ENCODE peak calls at places on chromosomes 5 and 9, in ten cellular contexts. B is putamen, Q is MV-4-11, N is AG04449, R is NCI-H774, V is GM12891, J is NCI-H510A, X is kidney, H is IMR-90, E is upper lobe of right lung. F is an unnamed sample.

GRCh38 chr9:110579763-110580255 is 268 bp upstream of the SVEP1 start:
- DNase-seq in B (peak; percentile 19), Q (no peak), N (no peak), R (no peak), V (no peak), J (no peak), X (no peak), H (peak; percentile 71), E (no peak), F (peak; percentile 17)

GRCh38 chr9:36127652-36128244 is 8.8 kb upstream of the GLIPR2 start:
- DNase-seq in B (no peak), Q (peak; percentile 75), N (no peak), R (no peak), V (no peak), J (no peak), X (no peak), H (no peak), E (no peak), F (no peak)

GRCh38 chr5:143968071-143968878 is 156.3 kb downstream of the HMHB1 start:
- DNase-seq in B (peak; percentile 8), Q (peak; percentile 41), N (no peak), R (peak; percentile 20), V (no peak), J (no peak), X (no peak), H (peak; percentile 78), E (no peak), F (peak; percentile 39)

GRCh38 chr9:130333041-130334040 is 67.8 kb downstream of the HMCN2 start:
- DNase-seq in B (no peak), Q (no peak), N (no peak), R (no peak), V (no peak), J (no peak), X (no peak), H (peak; percentile 66), E (peak; percentile 58), F (no peak)

GRCh38 chr5:124876983-124877382 is 130.5 kb upstream of the ZNF608 start:
- DNase-seq in B (no peak), Q (no peak), N (no peak), R (no peak), V (no peak), J (no peak), X (no peak), H (no peak), E (no peak), F (no peak)

GRCh38 chr5:218457-219289 is 553 bp downstream of the SDHA start:
- DNase-seq in B (no peak), Q (peak; percentile 30), N (no peak), R (no peak), V (no peak), J (no peak), X (peak; percentile 86), H (peak; percentile 19), E (peak; percentile 76), F (no peak)

GRCh38 chr9:95073042-95073607 is 244.4 kb downstream of the FANCC start:
- DNase-seq in B (no peak), Q (no peak), N (no peak), R (no peak), V (no peak), J (no peak), X (no peak), H (no peak), E (peak; percentile 57), F (no peak)

GRCh38 chr9:111700776-111701175 is 39.4 kb downstream of the GNG10 start:
- DNase-seq in B (no peak), Q (no peak), N (no peak), R (no peak), V (no peak), J (no peak), X (no peak), H (no peak), E (no peak), F (no peak)

GRCh38 chr9:13815001-13815400 is 498.9 kb downstream of the NFIB start:
- DNase-seq in B (peak; percentile 34), Q (no peak), N (no peak), R (no peak), V (no peak), J (no peak), X (no peak), H (no peak), E (no peak), F (no peak)

GRCh38 chr5:57889558-57889957 is 406.9 kb upstream of the ACTBL2 start:
- DNase-seq in B (no peak), Q (no peak), N (peak; percentile 63), R (no peak), V (no peak), J (no peak), X (no peak), H (peak; percentile 83), E (no peak), F (no peak)

GRCh38 chr5:90982576-90982975 is 400.5 kb downstream of the ARRDC3 start:
- DNase-seq in B (no peak), Q (no peak), N (no peak), R (no peak), V (no peak), J (no peak), X (no peak), H (no peak), E (no peak), F (no peak)

GRCh38 chr5:116532762-116533525 is 41.7 kb downstream of the SEMA6A start:
- DNase-seq in B (no peak), Q (no peak), N (no peak), R (peak; percentile 79), V (no peak), J (peak; percentile 7), X (no peak), H (no peak), E (no peak), F (no peak)

GRCh38 chr5:13987843-13988464 is 43.5 kb upstream of the DNAH5 start:
- DNase-seq in B (peak; percentile 30), Q (peak; percentile 28), N (peak; percentile 21), R (peak; percentile 39), V (peak; percentile 34), J (peak; percentile 52), X (no peak), H (peak; percentile 81), E (no peak), F (peak; percentile 68)

F was measured in hippocampal formation.